ENCODE peak calls at places on chromosomes 1 and 21, in six cellular contexts. T is H9, S is astrocyte, U is fibroblast of lung, E is HCT116, K is K562. N is an unnamed sample. For H3K27me3, the result is how much of the 10 kb centered on the place peaks cover.

GRCh38 chr1:159862031-159862430 is 426 bp downstream of the VSIG8 start:
- DNase-seq in T (no peak), S (no peak), U (no peak), E (no peak), K (no peak), N (peak)

GRCh38 chr1:244224487-244225430 is 173.7 kb downstream of the ZBTB18 start:
- DNase-seq in T (no peak), S (no peak), U (peak), E (no peak), K (peak), N (no peak)

GRCh38 chr1:51850420-51851297 is 27.9 kb downstream of the NRDC start:
- DNase-seq in T (no peak), S (no peak), U (no peak), E (no peak), K (peak), N (no peak)

GRCh38 chr1:229058716-229059115 is 212.2 kb upstream of the RAB4A start:
- DNase-seq in T (no peak), S (no peak), U (no peak), E (no peak), K (no peak), N (peak)

GRCh38 chr1:72285074-72285425 is 2.7 kb upstream of the NEGR1 start:
- DNase-seq in T (no peak), S (no peak), U (no peak), E (no peak), K (no peak), N (peak)

GRCh38 chr21:44427241-44428120 is 27.8 kb upstream of the LRRC3 start:
- DNase-seq in T (peak), S (no peak), U (no peak), E (no peak), K (no peak), N (peak)

GRCh38 chr1:9302745-9303524 is 10.2 kb downstream of the SPSB1 start:
- DNase-seq in T (no peak), S (peak), U (peak), E (peak), K (no peak), N (peak)

GRCh38 chr1:150931773-150932172 is 5.6 kb downstream of the SETDB1 start:
- DNase-seq in T (no peak), S (peak), U (peak), E (no peak), K (peak), N (no peak)

GRCh38 chr1:6141601-6142000 is 38.5 kb downstream of the CHD5 start:
- DNase-seq in T (peak), S (no peak), U (no peak), E (no peak), K (peak), N (no peak)

GRCh38 chr1:93770640-93771039 is 89.0 kb upstream of the BCAR3 start:
- DNase-seq in T (no peak), S (no peak), U (peak), E (no peak), K (no peak), N (no peak)

GRCh38 chr1:217048104-217048707 is 325.0 kb upstream of the ESRRG start:
- DNase-seq in T (peak), S (no peak), U (no peak), E (no peak), K (peak), N (no peak)

GRCh38 chr1:198672124-198672523 is 33.3 kb downstream of the PTPRC start:
- DNase-seq in T (no peak), S (peak), U (no peak), E (no peak), K (no peak), N (peak)

GRCh38 chr1:10835423-10836421 is 39.3 kb upstream of the CASZ1 start:
- DNase-seq in T (peak), S (peak), U (peak), E (peak), K (peak), N (peak)

GRCh38 chr1:64550505-64550904 is 80.6 kb downstream of the CACHD1 start:
- DNase-seq in T (no peak), S (no peak), U (no peak), E (no peak), K (no peak), N (no peak)

GRCh38 chr1:19074902-19075721 is 118.6 kb upstream of the IFFO2 start:
- DNase-seq in T (no peak), S (peak), U (no peak), E (no peak), K (no peak), N (peak)

GRCh38 chr1:226526801-226527595 is 21.6 kb upstream of the STUM start:
- DNase-seq in T (peak), S (no peak), U (peak), E (peak), K (peak), N (no peak)

GRCh38 chr1:220924331-220924730 is 45.1 kb downstream of the HLX start:
- DNase-seq in T (no peak), S (no peak), U (no peak), E (no peak), K (no peak), N (no peak)

GRCh38 chr1:80779278-80779677 is 1021.5 kb upstream of the ADGRL2 start:
- DNase-seq in T (peak), S (no peak), U (no peak), E (no peak), K (no peak), N (no peak)

GRCh38 chr1:20366076-20366765 is 75.5 kb downstream of the VWA5B1 start:
- DNase-seq in T (peak), S (no peak), U (peak), E (no peak), K (no peak), N (peak)

GRCh38 chr1:64595871-64596515 is 126.1 kb downstream of the CACHD1 start:
- DNase-seq in T (no peak), S (no peak), U (no peak), E (no peak), K (no peak), N (no peak)

GRCh38 chr21:30345014-30345413 is 3.4 kb downstream of the KRTAP23-1 start:
- DNase-seq in T (no peak), S (no peak), U (no peak), E (no peak), K (no peak), N (no peak)

GRCh38 chr1:208068441-208068840 is 157.5 kb upstream of the CD34 start:
- DNase-seq in T (no peak), S (no peak), U (no peak), E (no peak), K (no peak), N (no peak)

GRCh38 chr1:231315887-231316286 is 21.8 kb downstream of the EXOC8 start:
- DNase-seq in T (peak), S (no peak), U (peak), E (peak), K (peak), N (no peak)

GRCh38 chr1:20074046-20074724 is 4.2 kb downstream of the PLA2G5 start:
- DNase-seq in T (no peak), S (no peak), U (no peak), E (no peak), K (no peak), N (peak)

GRCh38 chr1:9651565-9652378 is at the start of gene PIK3CD:
- DNase-seq in T (peak), S (peak), U (peak), E (no peak), K (peak), N (peak)

GRCh38 chr1:10400013-10400412 is 1.1 kb downstream of the PGD start:
- DNase-seq in T (no peak), S (no peak), U (no peak), E (no peak), K (peak), N (no peak)

GRCh38 chr21:45276620-45277019 is 11.1 kb downstream of the POFUT2 start:
- DNase-seq in T (peak), S (no peak), U (no peak), E (no peak), K (no peak), N (peak)

GRCh38 chr1:98333936-98334335 is 327.6 kb upstream of the SNX7 start:
- DNase-seq in T (no peak), S (no peak), U (no peak), E (no peak), K (no peak), N (no peak)

GRCh38 chr1:1406101-1406820 is 832 bp downstream of the MRPL20 start:
- DNase-seq in T (no peak), S (no peak), U (no peak), E (no peak), K (peak), N (peak)

GRCh38 chr1:44808938-44809917 is 905 bp downstream of the BTBD19 start:
- DNase-seq in T (peak), S (peak), U (peak), E (no peak), K (peak), N (peak)

GRCh38 chr1:55593299-55593698 is 378.1 kb upstream of the USP24 start:
- DNase-seq in T (no peak), S (no peak), U (no peak), E (no peak), K (no peak), N (no peak)

GRCh38 chr21:45767071-45768006 is 123.8 kb downstream of the PCBP3 start:
- DNase-seq in T (no peak), S (peak), U (peak), E (no peak), K (no peak), N (peak)

GRCh38 chr1:43305461-43305860 is 4.7 kb downstream of the TIE1 start:
- DNase-seq in T (no peak), S (no peak), U (no peak), E (no peak), K (no peak), N (peak)

GRCh38 chr1:960371-961131 is at the start of gene KLHL17:
- DNase-seq in T (peak), S (no peak), U (peak), E (no peak), K (peak), N (peak)

GRCh38 chr1:18531503-18531845 is 50.7 kb downstream of the KLHDC7A start:
- DNase-seq in T (peak), S (no peak), U (no peak), E (no peak), K (no peak), N (no peak)

GRCh38 chr1:24107462-24108225 is 4.3 kb downstream of the MYOM3 start:
- DNase-seq in T (no peak), S (peak), U (peak), E (peak), K (no peak), N (peak)

GRCh38 chr1:94738371-94738770 is 81.8 kb upstream of the SLC44A3 start:
- DNase-seq in T (no peak), S (peak), U (no peak), E (no peak), K (no peak), N (no peak)

GRCh38 chr1:38250356-38250755 is 203.8 kb upstream of the POU3F1 start:
- DNase-seq in T (no peak), S (no peak), U (no peak), E (no peak), K (no peak), N (no peak)

GRCh38 chr1:65469126-65469888 is 48.8 kb downstream of the LEPR start:
- DNase-seq in T (no peak), S (peak), U (no peak), E (no peak), K (peak), N (no peak)

DNA sequence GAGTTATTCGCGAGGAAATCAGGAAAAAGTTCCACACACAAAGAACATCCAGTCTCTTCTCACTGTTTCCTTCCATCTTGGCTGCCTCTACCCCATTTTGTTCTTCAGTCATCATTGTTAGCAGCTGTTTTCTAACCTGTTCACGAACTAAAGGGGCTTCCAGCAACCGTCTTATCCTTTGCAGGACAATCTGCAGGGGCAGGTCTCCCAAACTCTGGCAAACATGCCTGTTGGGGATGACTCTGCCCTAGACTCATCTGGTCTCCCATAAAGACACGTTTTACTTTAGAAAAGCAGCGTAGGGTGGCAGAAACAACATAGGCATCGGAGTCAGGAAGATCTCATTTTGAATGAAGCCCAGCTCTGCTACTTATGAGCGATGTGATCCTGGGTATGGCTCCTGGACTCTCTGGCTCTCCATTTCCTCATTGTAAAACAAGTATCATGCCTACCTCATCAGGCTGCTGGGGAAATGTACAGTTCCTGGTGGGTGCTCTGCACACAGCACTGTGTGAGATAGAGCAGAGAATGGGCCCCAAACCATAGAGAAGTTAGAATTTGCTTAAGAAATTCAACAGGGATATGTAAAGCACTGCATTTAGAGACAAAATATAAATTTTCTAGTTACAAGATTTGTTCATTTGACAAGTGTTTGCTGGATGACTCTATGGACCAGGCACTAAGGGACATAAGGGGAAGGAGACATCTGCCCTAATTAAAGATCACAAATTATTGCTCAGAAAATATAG is 59.7 kb downstream of the MEF2D start:
- DNase-seq in T (no peak), S (no peak), U (no peak), E (no peak), K (no peak), N (no peak)
- H3K27me3 ChIP-seq in T (half or more), S (half or more), U (half or more), E (under half), K (half or more), N (half or more)

GRCh38 chr1:30798954-30799491 is 41.4 kb upstream of the LAPTM5 start:
- DNase-seq in T (no peak), S (no peak), U (no peak), E (no peak), K (no peak), N (no peak)

GRCh38 chr1:30801826-30802198 is 44.2 kb upstream of the LAPTM5 start:
- DNase-seq in T (peak), S (no peak), U (peak), E (no peak), K (peak), N (peak)

GRCh38 chr1:30794260-30794659 is 36.7 kb upstream of the LAPTM5 start:
- DNase-seq in T (no peak), S (no peak), U (no peak), E (no peak), K (no peak), N (no peak)

GRCh38 chr1:30795026-30795425 is 37.5 kb upstream of the LAPTM5 start:
- DNase-seq in T (no peak), S (no peak), U (no peak), E (no peak), K (no peak), N (no peak)

DNA sequence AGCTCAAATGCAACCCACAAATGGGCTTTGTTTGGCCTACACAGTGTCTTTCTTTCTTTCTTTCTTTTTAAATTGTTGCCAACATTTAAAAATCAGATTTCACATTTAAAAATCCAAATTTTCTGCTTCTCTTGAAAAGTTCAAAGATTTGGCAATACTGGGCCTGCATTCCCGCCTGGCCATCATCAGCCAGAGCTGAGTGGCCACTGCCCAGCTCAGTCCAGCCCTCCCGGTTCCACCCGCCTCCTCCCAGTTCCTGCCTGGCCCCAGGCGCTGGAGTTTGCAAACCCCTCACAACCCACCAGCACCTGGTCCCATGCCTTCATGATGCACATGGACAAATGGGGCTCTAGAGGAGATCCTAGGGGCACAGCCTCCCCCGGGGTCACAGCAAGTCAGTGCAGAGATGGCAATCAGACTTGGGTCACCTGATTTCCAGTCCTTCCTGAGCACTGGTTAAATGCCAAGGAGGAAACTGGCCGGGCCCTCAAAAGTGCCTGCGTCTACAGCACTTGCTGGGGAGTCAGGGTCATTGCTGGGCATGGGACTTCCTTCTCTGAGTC is 40.9 kb upstream of the LAPTM5 start:
- DNase-seq in T (no peak), S (no peak), U (no peak), E (no peak), K (no peak), N (no peak)
- H3K4me2 ChIP-seq in T (no peak), S (no peak), U (no peak), E (peak), K (no peak), N (no peak)

GRCh38 chr1:40785446-40785845 is 1.9 kb downstream of the KCNQ4 start:
- DNase-seq in T (no peak), S (no peak), U (no peak), E (no peak), K (no peak), N (peak)
- H3K27me3 ChIP-seq in T (under half), S (under half), U (under half), E (under half), K (under half), N (under half)

GRCh38 chr21:42061866-42062542 is 9.1 kb upstream of the UMODL1 start:
- DNase-seq in T (no peak), S (no peak), U (no peak), E (no peak), K (no peak), N (peak)
- H3K4me2 ChIP-seq in T (no peak), S (no peak), U (no peak), E (no peak), K (no peak), N (no peak)

GRCh38 chr1:7507620-7508019 is 263.5 kb upstream of the VAMP3 start:
- DNase-seq in T (no peak), S (no peak), U (no peak), E (no peak), K (no peak), N (peak)
- H3K27me3 ChIP-seq in T (under half), S (under half), U (under half), E (under half), K (under half), N (under half)

GRCh38 chr1:209601809-209602657 is 18.5 kb downstream of the CAMK1G start:
- DNase-seq in T (no peak), S (peak), U (peak), E (peak), K (peak), N (peak)
- H3K4me2 ChIP-seq in T (no peak), S (no peak), U (no peak), E (peak), K (no peak), N (no peak)